ENCODE peak calls at places on chromosomes 2 and 18, in five cellular contexts. P is fibroblast of the aortic adventitia, T is cardiac fibroblast, Z is GM06990, M is HFFc6. D is an unnamed sample.

GRCh38 chr18:21843340-21843739 is 102.7 kb downstream of the MIB1 start:
- DNase-seq in P (no peak), T (no peak), Z (no peak), M (no peak), D (no peak)

GRCh38 chr2:20351555-20352229 is 1.0 kb upstream of the PUM2 start:
- DNase-seq in P (no peak), T (no peak), Z (no peak), M (no peak), D (no peak)

GRCh38 chr2:145925591-145925990 is 1405.7 kb upstream of the ZEB2 start:
- DNase-seq in P (no peak), T (no peak), Z (no peak), M (no peak), D (no peak)

GRCh38 chr2:55014962-55015939 is 35.0 kb downstream of the RTN4 start:
- DNase-seq in P (peak; percentile 88), T (peak; percentile 76), Z (no peak), M (peak; percentile 73), D (no peak)

GRCh38 chr2:20626698-20627471 is 24.0 kb downstream of the HS1BP3 start:
- DNase-seq in P (no peak), T (no peak), Z (no peak), M (no peak), D (no peak)

GRCh38 chr2:206082298-206082843 is 3.6 kb downstream of the INO80D start:
- DNase-seq in P (no peak), T (no peak), Z (no peak), M (no peak), D (no peak)

GRCh38 chr2:186588940-186589732 is 720 bp upstream of the ITGAV start:
- DNase-seq in P (peak; percentile 43), T (no peak), Z (no peak), M (no peak), D (no peak)

GRCh38 chr18:3448845-3449701 is 899 bp upstream of the TGIF1 start:
- DNase-seq in P (peak; percentile 92), T (peak; percentile 95), Z (peak; percentile 87), M (peak; percentile 95), D (peak; percentile 78)

GRCh38 chr2:183996825-183997823 is 601.2 kb upstream of the ZNF804A start:
- DNase-seq in P (no peak), T (no peak), Z (no peak), M (no peak), D (no peak)

GRCh38 chr2:19059076-19059475 is 299.3 kb downstream of the OSR1 start:
- DNase-seq in P (no peak), T (no peak), Z (no peak), M (no peak), D (no peak)

GRCh38 chr2:177129610-177130009 is 83.0 kb upstream of the HNRNPA3 start:
- DNase-seq in P (no peak), T (no peak), Z (no peak), M (no peak), D (no peak)

GRCh38 chr2:133812826-133813617 is 244.8 kb upstream of the NCKAP5 start:
- DNase-seq in P (peak; percentile 64), T (peak; percentile 62), Z (no peak), M (peak; percentile 17), D (no peak)

GRCh38 chr2:33136570-33136969 is 189.8 kb downstream of the LTBP1 start:
- DNase-seq in P (peak; percentile 51), T (peak; percentile 57), Z (no peak), M (no peak), D (no peak)

GRCh38 chr2:38377501-38378258 is 607 bp upstream of the ATL2 start:
- DNase-seq in P (peak; percentile 80), T (peak; percentile 46), Z (no peak), M (peak; percentile 61), D (no peak)

GRCh38 chr2:196172976-196173375 is 1.6 kb upstream of the STK17B start:
- DNase-seq in P (no peak), T (no peak), Z (no peak), M (no peak), D (no peak)

GRCh38 chr2:234304945-234305344 is 191.9 kb downstream of the ARL4C start:
- DNase-seq in P (peak; percentile 38), T (peak; percentile 74), Z (no peak), M (no peak), D (no peak)

GRCh38 chr2:19021100-19021476 is 337.3 kb downstream of the OSR1 start:
- DNase-seq in P (peak; percentile 92), T (peak; percentile 87), Z (no peak), M (peak; percentile 88), D (no peak)

GRCh38 chr2:133264951-133265949 is 303.0 kb downstream of the NCKAP5 start:
- DNase-seq in P (peak; percentile 39), T (peak; percentile 30), Z (peak; percentile 2), M (no peak), D (no peak)

GRCh38 chr18:31454066-31454708 is 6.6 kb downstream of the DSG3 start:
- DNase-seq in P (peak; percentile 54), T (peak; percentile 77), Z (no peak), M (no peak), D (no peak)

GRCh38 chr18:66511810-66512209 is 92.1 kb downstream of the CDH19 start:
- DNase-seq in P (no peak), T (peak; percentile 70), Z (no peak), M (no peak), D (no peak)

GRCh38 chr2:27807476-27807875 is 36.0 kb downstream of the MRPL33 start:
- DNase-seq in P (peak; percentile 51), T (peak; percentile 70), Z (no peak), M (no peak), D (no peak)
- TF ChIP-seq CTCF in P (peak; percentile 65), T (peak; percentile 76), Z (peak; percentile 50), M (peak; percentile 80), D (peak; percentile 35)

GRCh38 chr2:215796160-215796559 is 217.2 kb downstream of the MREG start:
- DNase-seq in P (peak; percentile 81), T (peak; percentile 75), Z (no peak), M (peak; percentile 75), D (no peak)
- TF ChIP-seq CTCF in P (no peak), T (no peak), Z (no peak), M (no peak), D (no peak)

DNA sequence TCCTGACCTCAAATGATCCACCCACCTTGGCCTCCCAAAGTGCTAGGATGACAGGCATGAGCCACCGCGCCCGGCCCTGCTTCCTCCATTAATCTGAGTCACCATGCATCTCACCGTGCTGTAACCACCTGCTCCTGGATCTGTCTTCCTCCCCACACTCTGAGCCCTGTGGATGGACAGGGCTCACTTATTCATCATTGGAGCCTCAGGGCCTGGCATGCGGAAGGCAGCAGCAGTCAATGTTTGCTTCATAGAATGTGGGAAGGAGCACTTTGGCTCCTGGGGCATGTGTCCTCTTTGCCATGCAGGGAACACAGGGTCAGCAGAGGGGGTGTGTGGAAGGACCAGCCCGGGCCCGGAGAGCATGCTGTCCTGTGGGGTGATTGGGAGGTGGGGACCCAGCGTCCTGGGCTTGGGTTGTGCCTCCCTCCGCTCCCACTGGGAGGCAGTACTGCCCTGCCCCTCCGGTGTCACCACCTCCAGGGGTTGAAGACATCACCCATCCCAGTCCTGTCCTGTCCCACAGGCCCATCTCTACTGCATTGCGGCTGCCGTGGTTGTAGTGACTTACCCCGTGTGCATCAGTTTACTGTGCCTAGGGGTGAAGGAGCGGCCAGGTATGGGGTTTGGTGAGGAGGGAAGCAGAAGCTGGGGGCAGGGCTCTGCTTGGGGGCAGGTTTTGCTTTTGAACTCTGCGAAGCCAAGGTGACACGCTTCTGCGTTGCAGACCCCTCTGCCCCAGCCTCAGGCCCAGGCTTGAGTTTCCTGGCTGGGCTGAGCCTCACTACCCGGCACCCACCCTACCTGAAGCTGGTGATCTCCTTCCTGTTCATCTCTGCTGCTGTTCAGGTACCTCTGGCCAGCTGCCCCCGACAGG is 11.5 kb downstream of the MFSD2B start:
- DNase-seq in P (no peak), T (no peak), Z (no peak), M (no peak), D (no peak)
- TF ChIP-seq CTCF in P (peak; percentile 17), T (peak; percentile 33), Z (peak; percentile 41), M (peak; percentile 60), D (peak; percentile 30)

DNA sequence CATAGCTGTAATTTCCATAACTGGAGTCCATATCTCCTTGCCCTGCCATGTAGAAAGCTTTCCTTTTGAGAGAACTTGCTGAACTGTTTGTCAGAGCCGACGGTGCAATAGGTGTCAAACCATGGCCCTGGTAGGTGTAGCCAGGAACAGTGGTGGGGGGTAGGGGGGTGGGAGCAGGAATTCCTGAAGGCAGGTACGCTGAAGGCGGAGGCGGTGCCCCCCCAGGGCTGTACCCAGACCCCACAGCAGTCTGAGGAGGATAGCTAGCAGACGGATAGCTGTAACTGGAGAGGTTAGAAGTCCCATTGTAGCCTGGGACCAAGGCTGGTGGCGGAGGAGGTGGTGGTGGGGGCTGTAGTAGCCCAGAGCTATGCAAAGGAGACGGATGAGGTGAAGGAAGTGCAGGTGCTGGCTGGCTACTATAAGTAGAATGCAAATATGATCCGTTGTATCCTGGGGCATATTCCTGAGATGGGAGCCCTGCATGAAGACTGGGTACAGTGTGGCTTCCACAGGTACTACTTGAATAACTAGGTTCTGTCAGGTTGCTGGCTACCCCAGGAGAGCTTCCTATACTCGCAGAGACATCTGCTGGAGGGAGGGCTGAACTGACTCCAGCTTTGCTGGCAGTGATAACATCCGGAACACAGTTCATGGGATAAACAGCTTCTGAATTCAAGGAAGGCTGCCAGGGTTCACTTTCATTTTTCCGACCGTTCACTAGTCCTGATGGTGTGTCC is 124.8 kb downstream of the FIGN start:
- DNase-seq in P (no peak), T (no peak), Z (no peak), M (no peak), D (peak; percentile 13)
- TF ChIP-seq CTCF in P (no peak), T (no peak), Z (peak; percentile 35), M (no peak), D (peak; percentile 9)

DNA sequence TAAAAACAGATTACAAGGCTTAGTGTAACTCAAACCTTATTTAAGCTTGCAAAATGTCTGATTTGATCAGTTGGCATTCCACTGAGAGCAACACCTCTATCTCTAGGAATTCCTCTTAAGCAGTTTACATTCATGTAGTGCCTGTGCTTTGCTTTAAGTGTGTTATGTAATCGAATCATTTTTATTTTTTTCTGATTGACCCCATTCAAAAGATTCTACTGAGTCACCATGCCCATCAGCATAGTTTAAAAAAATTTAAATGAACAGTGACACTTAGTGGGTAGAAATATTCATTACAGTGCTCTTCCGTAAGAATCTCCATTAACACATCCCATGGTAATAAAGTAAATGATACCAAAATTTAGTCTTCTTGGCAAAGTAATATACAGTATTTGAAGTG is 67.8 kb upstream of the SLC4A10 start:
- DNase-seq in P (no peak), T (peak; percentile 6), Z (no peak), M (no peak), D (no peak)
- TF ChIP-seq CTCF in P (no peak), T (no peak), Z (no peak), M (peak; percentile 38), D (no peak)

GRCh38 chr2:238031749-238032148 is 29.1 kb upstream of the SCLY start:
- DNase-seq in P (no peak), T (no peak), Z (no peak), M (no peak), D (no peak)

GRCh38 chr2:238029853-238030252 is 30.9 kb upstream of the SCLY start:
- DNase-seq in P (no peak), T (no peak), Z (no peak), M (no peak), D (no peak)

GRCh38 chr2:238032755-238033337 is 28.0 kb upstream of the SCLY start:
- DNase-seq in P (no peak), T (no peak), Z (peak; percentile 23), M (no peak), D (peak; percentile 43)

GRCh38 chr2:238027591-238028415 is 33.0 kb upstream of the SCLY start:
- DNase-seq in P (no peak), T (no peak), Z (no peak), M (no peak), D (no peak)

GRCh38 chr2:238030422-238031155 is 30.2 kb upstream of the SCLY start:
- DNase-seq in P (no peak), T (no peak), Z (no peak), M (no peak), D (no peak)
- TF ChIP-seq CTCF in P (no peak), T (no peak), Z (no peak), M (peak; percentile 30), D (no peak)

D was measured in GM10248.